ENCODE peak calls at places on chromosomes 6 and 20, in eight cellular contexts. Y, P, M, B, X, S, K and W are unnamed samples.

GRCh38 chr6:134979142-134979541 is 29.2 kb upstream of the ALDH8A1 start:
- DNase-seq in Y (no peak), P (no peak), M (no peak), B (no peak), X (no peak), S (no peak), K (no peak), W (no peak)

GRCh38 chr20:63328716-63329275 is 32.4 kb downstream of the CHRNA4 start:
- DNase-seq in Y (no peak), P (peak), M (no peak), B (no peak), X (no peak), S (no peak), K (no peak), W (no peak)

GRCh38 chr6:53536561-53536960 is 8.3 kb downstream of the GCLC start:
- DNase-seq in Y (no peak), P (no peak), M (no peak), B (no peak), X (no peak), S (no peak), K (no peak), W (no peak)

GRCh38 chr6:80605165-80605989 is 498.9 kb downstream of the BCKDHB start:
- DNase-seq in Y (peak), P (no peak), M (no peak), B (peak), X (no peak), S (no peak), K (no peak), W (no peak)

GRCh38 chr6:166862287-166862977 is 93.9 kb downstream of the RNASET2 start:
- DNase-seq in Y (peak), P (no peak), M (peak), B (no peak), X (no peak), S (no peak), K (no peak), W (no peak)

GRCh38 chr20:36339646-36340592 is 33.8 kb downstream of the DLGAP4 start:
- DNase-seq in Y (no peak), P (peak), M (no peak), B (no peak), X (no peak), S (no peak), K (no peak), W (peak)

GRCh38 chr20:8007490-8007889 is 12.1 kb downstream of the TMX4 start:
- DNase-seq in Y (no peak), P (no peak), M (no peak), B (no peak), X (no peak), S (no peak), K (no peak), W (no peak)

GRCh38 chr6:135606392-135606791 is 108.9 kb upstream of the AHI1 start:
- DNase-seq in Y (no peak), P (no peak), M (no peak), B (no peak), X (no peak), S (no peak), K (no peak), W (no peak)

GRCh38 chr6:148735996-148736395 is 10.8 kb upstream of the UST start:
- DNase-seq in Y (no peak), P (no peak), M (no peak), B (no peak), X (no peak), S (no peak), K (no peak), W (no peak)

GRCh38 chr6:27260836-27261375 is 13.4 kb downstream of the PRSS16 start:
- DNase-seq in Y (no peak), P (no peak), M (no peak), B (no peak), X (no peak), S (no peak), K (no peak), W (no peak)

GRCh38 chr6:27502508-27503435 is 29.9 kb upstream of the ZNF184 start:
- DNase-seq in Y (no peak), P (peak), M (peak), B (peak), X (peak), S (peak), K (no peak), W (peak)

GRCh38 chr20:5657190-5657872 is 92.9 kb upstream of the SHLD1 start:
- DNase-seq in Y (peak), P (peak), M (no peak), B (peak), X (no peak), S (peak), K (peak), W (peak)

GRCh38 chr6:34560366-34561226 is 4.5 kb upstream of the SPDEF start:
- DNase-seq in Y (peak), P (no peak), M (no peak), B (no peak), X (no peak), S (no peak), K (no peak), W (no peak)

GRCh38 chr20:44215125-44215524 is 4.6 kb upstream of the OSER1 start:
- DNase-seq in Y (peak), P (peak), M (peak), B (peak), X (peak), S (peak), K (peak), W (peak)

GRCh38 chr6:126661646-126662045 is 321.7 kb downstream of the CENPW start:
- DNase-seq in Y (no peak), P (no peak), M (no peak), B (no peak), X (no peak), S (no peak), K (no peak), W (no peak)

GRCh38 chr20:38139156-38139912 is 25.7 kb downstream of the TGM2 start:
- DNase-seq in Y (no peak), P (no peak), M (no peak), B (no peak), X (no peak), S (peak), K (peak), W (peak)

GRCh38 chr6:137852811-137853210 is 14.2 kb upstream of the TNFAIP3 start:
- DNase-seq in Y (no peak), P (no peak), M (no peak), B (no peak), X (no peak), S (no peak), K (no peak), W (no peak)

GRCh38 chr20:62496525-62497218 is 20.9 kb upstream of the GATA5 start:
- DNase-seq in Y (peak), P (no peak), M (peak), B (no peak), X (no peak), S (no peak), K (no peak), W (no peak)

GRCh38 chr6:36911946-36912555 is 26.3 kb downstream of the C6orf89 start:
- DNase-seq in Y (no peak), P (no peak), M (peak), B (no peak), X (no peak), S (no peak), K (no peak), W (peak)

GRCh38 chr6:148251891-148252290 is 90.7 kb upstream of the SASH1 start:
- DNase-seq in Y (no peak), P (no peak), M (no peak), B (no peak), X (no peak), S (no peak), K (no peak), W (no peak)

GRCh38 chr6:27591660-27592059 is 118.8 kb upstream of the ZNF184 start:
- DNase-seq in Y (no peak), P (no peak), M (no peak), B (no peak), X (no peak), S (no peak), K (no peak), W (no peak)

GRCh38 chr6:15268130-15268908 is 22.4 kb downstream of the JARID2 start:
- DNase-seq in Y (no peak), P (no peak), M (no peak), B (no peak), X (no peak), S (no peak), K (no peak), W (no peak)

GRCh38 chr6:33189164-33189563 is 3.1 kb downstream of the COL11A2 start:
- DNase-seq in Y (no peak), P (no peak), M (no peak), B (no peak), X (no peak), S (no peak), K (no peak), W (no peak)

GRCh38 chr20:47764154-47764734 is 21.0 kb downstream of the SULF2 start:
- DNase-seq in Y (peak), P (no peak), M (no peak), B (no peak), X (no peak), S (no peak), K (no peak), W (no peak)

GRCh38 chr6:156557269-156557885 is 219.8 kb upstream of the ARID1B start:
- DNase-seq in Y (no peak), P (peak), M (no peak), B (no peak), X (no peak), S (no peak), K (no peak), W (no peak)

GRCh38 chr20:4192378-4193048 is 177.2 kb upstream of the RNF24 start:
- DNase-seq in Y (no peak), P (no peak), M (no peak), B (no peak), X (no peak), S (no peak), K (peak), W (no peak)

GRCh38 chr20:48668451-48668946 is 159.3 kb downstream of the PREX1 start:
- DNase-seq in Y (peak), P (peak), M (no peak), B (no peak), X (no peak), S (peak), K (no peak), W (no peak)

GRCh38 chr6:126300126-126300525 is 39.8 kb upstream of the CENPW start:
- DNase-seq in Y (no peak), P (no peak), M (no peak), B (no peak), X (no peak), S (no peak), K (no peak), W (no peak)

GRCh38 chr6:41689171-41690008 is 46.0 kb downstream of the TFEB start:
- DNase-seq in Y (no peak), P (peak), M (no peak), B (no peak), X (no peak), S (peak), K (peak), W (no peak)

GRCh38 chr6:142301421-142302391 is at the start of gene ADGRG6:
- DNase-seq in Y (peak), P (peak), M (peak), B (no peak), X (no peak), S (peak), K (peak), W (peak)

GRCh38 chr6:89597372-89597771 is 41.2 kb downstream of the LYRM2 start:
- DNase-seq in Y (no peak), P (no peak), M (no peak), B (no peak), X (no peak), S (no peak), K (no peak), W (no peak)

GRCh38 chr6:89596056-89596455 is 42.5 kb downstream of the LYRM2 start:
- DNase-seq in Y (no peak), P (no peak), M (no peak), B (no peak), X (no peak), S (no peak), K (no peak), W (no peak)

GRCh38 chr6:89599727-89600126 is 38.8 kb downstream of the LYRM2 start:
- DNase-seq in Y (no peak), P (peak), M (no peak), B (peak), X (no peak), S (no peak), K (no peak), W (no peak)

GRCh38 chr6:89596484-89596883 is 42.1 kb downstream of the LYRM2 start:
- DNase-seq in Y (no peak), P (no peak), M (no peak), B (no peak), X (no peak), S (no peak), K (no peak), W (no peak)

DNA sequence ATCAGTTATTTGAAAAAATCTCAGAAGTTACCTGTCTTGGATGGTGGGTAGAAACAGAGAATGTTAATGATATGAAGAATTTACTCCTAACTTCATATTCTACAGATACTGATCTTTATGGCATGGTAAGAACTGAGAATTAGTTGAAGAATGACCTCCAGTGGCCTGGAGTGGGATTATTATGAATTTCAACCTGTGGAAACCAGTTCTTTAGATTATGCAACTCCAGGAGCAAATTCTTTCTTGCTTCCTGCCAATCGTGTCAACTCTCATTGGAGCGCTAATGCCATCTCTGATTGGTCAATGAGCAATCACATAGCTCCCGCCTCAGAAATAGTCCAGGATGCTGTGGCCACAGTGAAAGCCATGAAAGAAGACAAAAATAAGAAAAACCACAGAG is 40.6 kb downstream of the LYRM2 start:
- DNase-seq in Y (peak), P (no peak), M (no peak), B (peak), X (no peak), S (no peak), K (no peak), W (no peak)
- TF ChIP-seq CTCF in Y (peak), P (no peak), M (no peak), B (no peak), X (no peak), S (no peak), K (no peak), W (no peak)

GRCh38 chr20:10646886-10647420 is 26.8 kb downstream of the JAG1 start:
- DNase-seq in Y (no peak), P (no peak), M (no peak), B (no peak), X (no peak), S (peak), K (no peak), W (no peak)
- H3K27ac ChIP-seq in Y (no peak), P (no peak), M (no peak), B (no peak), X (no peak), S (no peak), K (no peak), W (no peak)

GRCh38 chr6:43285415-43285814 is 12.6 kb upstream of the SLC22A7 start:
- DNase-seq in Y (no peak), P (no peak), M (no peak), B (no peak), X (no peak), S (no peak), K (no peak), W (no peak)

GRCh38 chr6:43287717-43288679 is 10.1 kb upstream of the SLC22A7 start:
- DNase-seq in Y (no peak), P (no peak), M (no peak), B (no peak), X (no peak), S (no peak), K (no peak), W (no peak)

GRCh38 chr6:43285832-43286231 is 12.2 kb upstream of the SLC22A7 start:
- DNase-seq in Y (no peak), P (no peak), M (no peak), B (no peak), X (no peak), S (no peak), K (no peak), W (no peak)

GRCh38 chr6:43286456-43286994 is 11.5 kb upstream of the SLC22A7 start:
- DNase-seq in Y (no peak), P (no peak), M (no peak), B (no peak), X (no peak), S (no peak), K (no peak), W (no peak)

GRCh38 chr6:43286995-43287716 is 10.9 kb upstream of the SLC22A7 start:
- DNase-seq in Y (no peak), P (peak), M (no peak), B (no peak), X (no peak), S (no peak), K (no peak), W (no peak)
- TF ChIP-seq CTCF in Y (peak), P (no peak), M (no peak), B (no peak), X (no peak), S (no peak), K (no peak), W (no peak)

GRCh38 chr20:50563133-50563944 is 53.2 kb downstream of the PTPN1 start:
- DNase-seq in Y (no peak), P (no peak), M (no peak), B (no peak), X (no peak), S (no peak), K (no peak), W (no peak)

GRCh38 chr20:50559856-50560623 is 49.9 kb downstream of the PTPN1 start:
- DNase-seq in Y (no peak), P (no peak), M (no peak), B (no peak), X (no peak), S (no peak), K (no peak), W (no peak)

GRCh38 chr20:50561379-50562078 is 51.3 kb downstream of the PTPN1 start:
- DNase-seq in Y (no peak), P (peak), M (no peak), B (no peak), X (no peak), S (peak), K (peak), W (no peak)

GRCh38 chr20:50560867-50561266 is 50.7 kb downstream of the PTPN1 start:
- DNase-seq in Y (no peak), P (no peak), M (no peak), B (no peak), X (no peak), S (no peak), K (no peak), W (no peak)

DNA sequence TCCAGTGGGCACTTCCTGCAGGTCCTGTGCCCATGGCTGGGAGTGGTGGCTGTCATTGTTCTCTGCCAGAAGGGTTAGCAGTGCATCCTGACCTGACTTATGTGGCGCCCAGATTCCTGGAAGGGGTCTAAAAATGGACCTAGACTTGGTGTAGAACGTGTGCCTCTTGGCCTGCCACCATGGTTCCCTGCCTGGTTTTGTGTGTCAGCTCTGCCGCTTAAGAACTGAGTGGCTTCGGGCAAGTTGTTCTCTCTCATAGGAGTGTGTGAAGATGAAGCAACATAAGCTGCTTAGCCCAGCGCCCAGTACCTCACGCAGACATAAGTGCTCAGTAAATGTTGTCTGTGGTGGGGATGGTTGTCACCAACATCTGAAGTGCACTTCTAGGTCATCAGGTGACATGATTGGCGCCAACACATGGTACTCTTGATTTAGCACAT is 52.1 kb downstream of the PTPN1 start:
- DNase-seq in Y (no peak), P (no peak), M (no peak), B (no peak), X (no peak), S (no peak), K (no peak), W (no peak)
- H3K27ac ChIP-seq in Y (peak), P (peak), M (no peak), B (no peak), X (no peak), S (no peak), K (peak), W (no peak)